ENCODE peak calls at places on chromosomes 5 and 9, in four cellular contexts. U, B, H and Y are unnamed samples.

GRCh38 chr9:104276709-104277245 is 182.7 kb downstream of the SMC2 start:
- DNase-seq in U (no peak), B (no peak), H (no peak), Y (no peak)

GRCh38 chr9:114167591-114168091 is 12.3 kb downstream of the COL27A1 start:
- DNase-seq in U (no peak), B (no peak), H (no peak), Y (no peak)

GRCh38 chr5:26881901-26882300 is 156.5 kb downstream of the CDH9 start:
- DNase-seq in U (no peak), B (no peak), H (no peak), Y (no peak)

GRCh38 chr9:69085523-69086283 is 50.2 kb downstream of the FXN start:
- DNase-seq in U (no peak), B (no peak), H (no peak), Y (no peak)

GRCh38 chr5:178163772-178164735 is 10.4 kb upstream of the NHP2 start:
- DNase-seq in U (peak; percentile 89), B (peak; percentile 89), H (peak; percentile 84), Y (peak; percentile 40)

GRCh38 chr5:24188196-24188595 is 456.6 kb downstream of the CDH10 start:
- DNase-seq in U (no peak), B (no peak), H (no peak), Y (no peak)

GRCh38 chr5:133222979-133223378 is 171.2 kb downstream of the HSPA4 start:
- DNase-seq in U (no peak), B (no peak), H (no peak), Y (no peak)

GRCh38 chr9:114233806-114234205 is 78.5 kb downstream of the COL27A1 start:
- DNase-seq in U (no peak), B (no peak), H (no peak), Y (no peak)

GRCh38 chr9:91258448-91258847 is 103.3 kb downstream of the AUH start:
- DNase-seq in U (no peak), B (no peak), H (no peak), Y (no peak)

GRCh38 chr9:33677506-33677809 is 117.9 kb upstream of the PRSS3 start:
- DNase-seq in U (no peak), B (no peak), H (no peak), Y (no peak)

GRCh38 chr5:149740866-149741459 is 10.9 kb downstream of the PPARGC1B start:
- DNase-seq in U (no peak), B (no peak), H (no peak), Y (no peak)

GRCh38 chr5:14685757-14686156 is 21.2 kb downstream of the OTULIN start:
- DNase-seq in U (peak; percentile 67), B (peak; percentile 62), H (no peak), Y (peak; percentile 56)

GRCh38 chr5:95163079-95163478 is 121.8 kb downstream of the MCTP1 start:
- DNase-seq in U (no peak), B (no peak), H (no peak), Y (no peak)

GRCh38 chr5:90689064-90689463 is 130.5 kb downstream of the ADGRV1 start:
- DNase-seq in U (no peak), B (no peak), H (no peak), Y (no peak)

GRCh38 chr5:62326702-62327101 is 20.7 kb downstream of the KIF2A start:
- DNase-seq in U (no peak), B (no peak), H (no peak), Y (no peak)

GRCh38 chr9:69397384-69398214 is 72.6 kb downstream of the ENTREP1 start:
- DNase-seq in U (no peak), B (no peak), H (no peak), Y (no peak)

GRCh38 chr5:180084638-180085561 is 13.3 kb upstream of the RNF130 start:
- DNase-seq in U (no peak), B (no peak), H (no peak), Y (no peak)

GRCh38 chr9:21848615-21849014 is 46.2 kb downstream of the MTAP start:
- DNase-seq in U (no peak), B (no peak), H (no peak), Y (no peak)

GRCh38 chr5:147670815-147671214 is 111.7 kb downstream of the JAKMIP2 start:
- DNase-seq in U (no peak), B (no peak), H (no peak), Y (no peak)

DNA sequence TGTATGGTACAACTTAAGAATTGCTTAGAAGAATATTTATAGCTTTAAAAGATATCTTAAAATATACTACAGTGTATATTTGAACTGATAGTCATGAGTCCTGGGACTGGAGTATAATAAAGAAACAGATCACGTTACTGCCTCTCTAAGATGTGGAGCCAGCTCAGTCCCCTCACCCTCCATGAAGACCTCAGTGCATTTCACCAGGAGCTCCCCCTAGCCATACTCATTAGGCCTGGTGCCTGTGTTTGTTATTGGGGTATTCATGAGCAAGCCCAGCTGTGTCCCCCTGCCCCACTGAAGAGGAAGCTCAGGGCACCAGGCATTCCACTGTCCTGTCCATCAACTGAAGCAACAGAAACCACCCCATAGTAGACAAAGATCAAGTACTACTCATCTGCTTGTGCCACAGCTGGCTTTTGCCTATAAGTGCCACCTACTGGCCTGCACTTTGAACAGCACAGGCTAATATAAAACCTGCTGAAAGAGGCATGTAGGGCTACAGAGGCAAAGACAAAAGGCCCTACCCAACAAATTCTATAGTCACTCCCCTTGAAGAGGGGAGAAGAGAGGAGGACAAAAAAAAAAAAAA is 850.2 kb upstream of the NUDT12 start:
- DNase-seq in U (peak; percentile 10), B (peak; percentile 0), H (no peak), Y (no peak)
- TF ChIP-seq CTCF in U (peak; percentile 40), B (peak; percentile 15), H (no peak), Y (peak; percentile 42)

DNA sequence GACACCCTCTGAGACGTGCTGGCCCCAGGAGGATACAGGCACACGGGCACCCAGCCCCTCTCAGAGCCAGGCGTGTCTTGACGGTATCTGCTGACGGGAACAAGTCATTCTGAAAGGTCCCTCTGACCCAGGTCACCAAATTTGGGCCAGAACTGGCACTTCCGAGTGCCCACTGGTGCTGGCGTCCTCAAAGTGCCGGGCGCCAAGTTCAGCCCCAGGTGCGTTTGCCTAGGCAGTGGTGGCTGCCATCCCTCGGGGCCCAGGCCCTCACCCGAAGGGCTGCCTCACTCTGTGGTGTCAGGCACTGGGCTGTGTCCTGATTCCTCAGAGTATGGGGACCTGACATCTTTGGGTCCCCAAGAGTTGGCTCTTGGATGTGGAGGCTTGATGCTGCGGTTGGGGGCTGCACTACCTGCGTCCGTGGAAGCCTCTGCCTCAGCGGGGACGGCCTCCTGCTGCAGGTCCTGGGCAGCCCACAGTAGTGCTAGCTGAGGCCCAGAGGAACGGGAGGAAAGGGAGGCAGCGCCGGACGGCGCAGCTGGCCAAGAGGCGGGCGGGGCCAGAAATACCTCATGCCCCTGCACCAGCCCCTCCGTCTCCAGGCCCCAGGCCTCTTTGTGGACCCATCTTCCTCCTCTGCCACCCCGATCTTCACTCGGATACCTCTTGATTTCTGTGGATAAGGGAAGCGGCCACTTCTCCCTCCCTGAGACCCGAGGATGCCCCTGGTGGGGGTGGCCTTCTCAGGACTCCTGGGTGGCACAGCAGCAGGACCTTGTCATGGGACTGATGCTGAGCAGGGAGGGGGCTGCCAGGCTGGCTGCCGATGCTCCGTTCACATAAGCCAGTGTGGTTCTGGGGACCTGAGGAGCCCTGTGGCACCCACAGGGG is 109.4 kb upstream of the LMX1B start:
- DNase-seq in U (no peak), B (no peak), H (peak; percentile 21), Y (no peak)
- TF ChIP-seq CTCF in U (no peak), B (no peak), H (no peak), Y (no peak)

DNA sequence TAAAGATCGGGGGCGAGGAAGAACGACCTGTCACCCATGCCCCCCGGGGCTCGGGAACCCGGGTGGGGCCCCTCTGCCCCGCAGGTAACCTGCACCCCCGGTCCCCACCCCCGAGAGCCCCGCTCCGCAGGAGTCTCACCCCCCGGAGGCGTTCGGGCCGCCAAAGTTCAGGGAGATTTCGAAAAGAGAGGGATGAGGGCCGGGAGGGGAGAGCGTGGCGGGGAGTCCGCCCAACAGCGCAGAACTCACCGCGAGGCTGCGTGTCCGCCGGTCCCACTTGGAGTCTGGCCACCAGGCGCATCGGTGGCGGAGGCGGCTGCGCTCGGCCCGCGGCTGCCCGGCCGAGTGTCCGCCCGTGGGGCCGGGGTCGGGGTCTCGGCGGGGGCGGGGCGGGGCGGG is at the start of gene PHF19:
- DNase-seq in U (peak; percentile 83), B (peak; percentile 78), H (no peak), Y (no peak)
- TF ChIP-seq CTCF in U (no peak), B (no peak), H (no peak), Y (no peak)

DNA sequence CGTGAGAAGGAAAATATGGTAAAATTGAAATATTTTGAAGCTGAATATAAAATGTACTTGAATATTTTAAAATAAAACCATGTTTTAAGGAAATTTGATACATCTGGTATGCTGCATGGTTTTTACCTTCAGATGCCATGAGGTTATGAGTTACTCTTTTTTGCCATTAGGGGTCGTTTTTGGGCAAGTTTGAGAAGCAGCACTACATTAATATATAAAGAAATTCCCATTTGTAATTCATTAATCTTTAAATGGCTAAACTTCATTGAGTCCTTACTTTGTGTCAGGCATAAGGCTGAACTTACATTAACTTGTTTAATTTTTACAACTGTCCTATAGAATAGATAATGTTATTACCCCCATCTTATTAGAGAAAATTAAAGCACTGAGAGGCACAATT is 152.3 kb downstream of the KDM4C start:
- DNase-seq in U (no peak), B (peak; percentile 15), H (no peak), Y (no peak)
- TF ChIP-seq CTCF in U (peak; percentile 46), B (peak; percentile 58), H (peak; percentile 30), Y (peak; percentile 44)

GRCh38 chr5:53917095-53917494 is 356.7 kb downstream of the NDUFS4 start:
- DNase-seq in U (peak; percentile 55), B (peak; percentile 18), H (no peak), Y (no peak)
- TF ChIP-seq CTCF in U (no peak), B (no peak), H (no peak), Y (peak; percentile 39)

DNA sequence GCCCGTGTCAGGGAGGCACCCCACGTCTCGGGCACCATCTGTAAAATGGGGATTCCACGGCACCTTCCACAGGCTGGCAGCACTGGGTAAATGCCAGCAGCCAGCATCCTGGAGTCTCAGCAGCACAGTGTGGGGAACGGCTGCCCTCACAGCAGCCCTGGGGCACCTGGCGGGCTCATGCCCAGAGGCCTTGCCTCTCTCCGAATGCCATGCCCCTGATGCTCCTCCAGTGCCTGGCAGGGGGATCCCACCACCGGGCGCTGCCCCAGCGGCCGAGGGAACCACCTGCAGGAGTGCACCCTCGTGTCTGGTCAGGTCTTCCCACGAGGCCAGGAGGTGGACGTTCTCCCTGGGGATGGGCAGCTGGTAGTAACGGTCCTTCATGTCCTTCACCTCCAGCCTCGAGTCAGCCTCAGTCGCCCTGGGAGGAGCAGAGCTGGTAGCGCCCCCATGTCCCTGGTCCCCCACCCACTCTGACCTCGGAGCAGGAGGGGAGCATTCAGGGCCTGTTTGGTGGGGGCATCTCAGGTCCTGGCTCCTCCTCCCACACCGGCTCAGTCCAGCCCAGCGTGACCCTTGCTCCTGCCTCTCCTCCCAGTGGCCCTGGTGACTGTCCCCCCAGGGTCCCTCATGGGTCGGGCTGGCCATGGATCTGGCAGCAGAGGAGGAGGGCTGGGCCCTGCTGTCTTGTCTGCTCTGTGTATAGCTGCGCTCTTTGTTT is 49.9 kb upstream of the NRARP start:
- DNase-seq in U (no peak), B (no peak), H (no peak), Y (no peak)
- TF ChIP-seq CTCF in U (no peak), B (no peak), H (no peak), Y (no peak)

GRCh38 chr9:29211681-29212589 is 1638.7 kb upstream of the C9orf72 start:
- DNase-seq in U (peak; percentile 68), B (peak; percentile 56), H (no peak), Y (no peak)
- TF ChIP-seq CTCF in U (peak; percentile 97), B (peak; percentile 69), H (peak; percentile 72), Y (peak; percentile 31)

GRCh38 chr9:83538172-83538889 is at the start of gene FRMD3:
- DNase-seq in U (peak; percentile 42), B (peak; percentile 78), H (peak; percentile 82), Y (no peak)

GRCh38 chr9:83538890-83539238 is 663 bp upstream of the FRMD3 start:
- DNase-seq in U (no peak), B (no peak), H (no peak), Y (no peak)

GRCh38 chr9:83544002-83544698 is 5.9 kb upstream of the FRMD3 start:
- DNase-seq in U (peak; percentile 36), B (peak; percentile 42), H (no peak), Y (peak; percentile 25)
- TF ChIP-seq CTCF in U (peak; percentile 49), B (peak; percentile 41), H (peak; percentile 81), Y (peak; percentile 81)